ENCODE peak calls at places on chromosomes 3 and 15, in five cellular contexts. One of them, this sample, is unnamed.

GRCh38 chr3:53753518-53754183 is 92.6 kb downstream of the CHDH start:
- DNase-seq in AML-193: no peak
- DNase-seq in anterior cingulate cortex: no peak
- DNase-seq in Peyer's patch: no peak
- DNase-seq in HTR-8/SVneo: no peak
- DNase-seq in this sample: no peak

GRCh38 chr15:67381416-67382045 is 126.9 kb downstream of the IQCH start:
- DNase-seq in AML-193: no peak
- DNase-seq in anterior cingulate cortex: no peak
- DNase-seq in Peyer's patch: no peak
- DNase-seq in HTR-8/SVneo: no peak
- DNase-seq in this sample: no peak

GRCh38 chr15:77998592-77998991 is 78.9 kb downstream of the TBC1D2B start:
- DNase-seq in AML-193: no peak
- DNase-seq in anterior cingulate cortex: no peak
- DNase-seq in Peyer's patch: no peak
- DNase-seq in HTR-8/SVneo: no peak
- DNase-seq in this sample: peak; percentile 10

GRCh38 chr3:71568217-71568616 is 15.3 kb downstream of the FOXP1 start:
- DNase-seq in AML-193: no peak
- DNase-seq in anterior cingulate cortex: no peak
- DNase-seq in Peyer's patch: no peak
- DNase-seq in HTR-8/SVneo: no peak
- DNase-seq in this sample: no peak

GRCh38 chr15:61200626-61201025 is 28.5 kb downstream of the RORA start:
- DNase-seq in AML-193: no peak
- DNase-seq in anterior cingulate cortex: no peak
- DNase-seq in Peyer's patch: no peak
- DNase-seq in HTR-8/SVneo: no peak
- DNase-seq in this sample: no peak

GRCh38 chr15:28130651-28131050 is 31.5 kb upstream of the OCA2 start:
- DNase-seq in AML-193: no peak
- DNase-seq in anterior cingulate cortex: no peak
- DNase-seq in Peyer's patch: no peak
- DNase-seq in HTR-8/SVneo: no peak
- DNase-seq in this sample: no peak

GRCh38 chr3:21237638-21238037 is 513.4 kb downstream of the ZNF385D start:
- DNase-seq in AML-193: no peak
- DNase-seq in anterior cingulate cortex: no peak
- DNase-seq in Peyer's patch: no peak
- DNase-seq in HTR-8/SVneo: no peak
- DNase-seq in this sample: no peak

GRCh38 chr3:128278761-128279593 is 125.7 kb downstream of the EEFSEC start:
- DNase-seq in AML-193: no peak
- DNase-seq in anterior cingulate cortex: no peak
- DNase-seq in Peyer's patch: no peak
- DNase-seq in HTR-8/SVneo: no peak
- DNase-seq in this sample: no peak

GRCh38 chr3:45957606-45958005 is 14.3 kb downstream of the CXCR6 start:
- DNase-seq in AML-193: no peak
- DNase-seq in anterior cingulate cortex: peak; percentile 16
- DNase-seq in Peyer's patch: no peak
- DNase-seq in HTR-8/SVneo: no peak
- DNase-seq in this sample: no peak

GRCh38 chr3:100124116-100124767 is 9.9 kb upstream of the FILIP1L start:
- DNase-seq in AML-193: no peak
- DNase-seq in anterior cingulate cortex: no peak
- DNase-seq in Peyer's patch: no peak
- DNase-seq in HTR-8/SVneo: no peak
- DNase-seq in this sample: no peak

GRCh38 chr3:183503738-183504137 is 51.8 kb downstream of the KLHL6 start:
- DNase-seq in AML-193: no peak
- DNase-seq in anterior cingulate cortex: no peak
- DNase-seq in Peyer's patch: peak; percentile 9
- DNase-seq in HTR-8/SVneo: no peak
- DNase-seq in this sample: no peak

GRCh38 chr3:184117649-184118048 is 17.5 kb upstream of the EIF2B5 start:
- DNase-seq in AML-193: no peak
- DNase-seq in anterior cingulate cortex: no peak
- DNase-seq in Peyer's patch: no peak
- DNase-seq in HTR-8/SVneo: no peak
- DNase-seq in this sample: no peak

GRCh38 chr15:68542771-68543544 is 35.8 kb upstream of the CORO2B start:
- DNase-seq in AML-193: no peak
- DNase-seq in anterior cingulate cortex: no peak
- DNase-seq in Peyer's patch: no peak
- DNase-seq in HTR-8/SVneo: peak; percentile 64
- DNase-seq in this sample: no peak

GRCh38 chr3:10941972-10942371 is 50.6 kb upstream of the SLC6A1 start:
- DNase-seq in AML-193: no peak
- DNase-seq in anterior cingulate cortex: no peak
- DNase-seq in Peyer's patch: no peak
- DNase-seq in HTR-8/SVneo: no peak
- DNase-seq in this sample: no peak

GRCh38 chr3:30686799-30687198 is 80.4 kb downstream of the TGFBR2 start:
- DNase-seq in AML-193: no peak
- DNase-seq in anterior cingulate cortex: no peak
- DNase-seq in Peyer's patch: no peak
- DNase-seq in HTR-8/SVneo: no peak
- DNase-seq in this sample: no peak

GRCh38 chr3:128573707-128574162 is 76.9 kb downstream of the RPN1 start:
- DNase-seq in AML-193: no peak
- DNase-seq in anterior cingulate cortex: no peak
- DNase-seq in Peyer's patch: no peak
- DNase-seq in HTR-8/SVneo: no peak
- DNase-seq in this sample: no peak

GRCh38 chr15:54082836-54083492 is 104.7 kb downstream of the UNC13C start:
- DNase-seq in AML-193: no peak
- DNase-seq in anterior cingulate cortex: no peak
- DNase-seq in Peyer's patch: no peak
- DNase-seq in HTR-8/SVneo: no peak
- DNase-seq in this sample: peak; percentile 27

GRCh38 chr3:182364323-182364722 is 429.0 kb upstream of the ATP11B start:
- DNase-seq in AML-193: no peak
- DNase-seq in anterior cingulate cortex: peak; percentile 46
- DNase-seq in Peyer's patch: no peak
- DNase-seq in HTR-8/SVneo: no peak
- DNase-seq in this sample: no peak

GRCh38 chr3:71087109-71088018 is 496.2 kb downstream of the FOXP1 start:
- DNase-seq in AML-193: no peak
- DNase-seq in anterior cingulate cortex: no peak
- DNase-seq in Peyer's patch: peak; percentile 56
- DNase-seq in HTR-8/SVneo: no peak
- DNase-seq in this sample: peak; percentile 63

GRCh38 chr3:72461787-72462186 is 386.5 kb downstream of the SHQ1 start:
- DNase-seq in AML-193: no peak
- DNase-seq in anterior cingulate cortex: no peak
- DNase-seq in Peyer's patch: no peak
- DNase-seq in HTR-8/SVneo: no peak
- DNase-seq in this sample: no peak

GRCh38 chr3:113242091-113242581 is 30.8 kb downstream of the BOC start:
- DNase-seq in AML-193: no peak
- DNase-seq in anterior cingulate cortex: no peak
- DNase-seq in Peyer's patch: no peak
- DNase-seq in HTR-8/SVneo: no peak
- DNase-seq in this sample: no peak

GRCh38 chr3:83513011-83513410 is 1445.8 kb upstream of the CADM2 start:
- DNase-seq in AML-193: no peak
- DNase-seq in anterior cingulate cortex: no peak
- DNase-seq in Peyer's patch: no peak
- DNase-seq in HTR-8/SVneo: no peak
- DNase-seq in this sample: no peak

GRCh38 chr3:43013743-43014155 is 34.6 kb downstream of the GASK1A start:
- DNase-seq in AML-193: no peak
- DNase-seq in anterior cingulate cortex: no peak
- DNase-seq in Peyer's patch: no peak
- DNase-seq in HTR-8/SVneo: no peak
- DNase-seq in this sample: no peak

GRCh38 chr15:65980824-65981456 is 111.6 kb downstream of the RAB11A start:
- DNase-seq in AML-193: peak; percentile 32
- DNase-seq in anterior cingulate cortex: no peak
- DNase-seq in Peyer's patch: peak; percentile 82
- DNase-seq in HTR-8/SVneo: peak; percentile 80
- DNase-seq in this sample: peak; percentile 68

GRCh38 chr3:140323561-140323960 is 354.3 kb upstream of the TRIM42 start:
- DNase-seq in AML-193: no peak
- DNase-seq in anterior cingulate cortex: no peak
- DNase-seq in Peyer's patch: no peak
- DNase-seq in HTR-8/SVneo: no peak
- DNase-seq in this sample: no peak

GRCh38 chr3:100155105-100155504 is 40.8 kb upstream of the FILIP1L start:
- DNase-seq in AML-193: peak; percentile 26
- DNase-seq in anterior cingulate cortex: no peak
- DNase-seq in Peyer's patch: no peak
- DNase-seq in HTR-8/SVneo: no peak
- DNase-seq in this sample: no peak

GRCh38 chr15:74616020-74616939 is 644 bp downstream of the CLK3 start:
- DNase-seq in AML-193: peak; percentile 45
- DNase-seq in anterior cingulate cortex: no peak
- DNase-seq in Peyer's patch: peak; percentile 84
- DNase-seq in HTR-8/SVneo: no peak
- DNase-seq in this sample: peak; percentile 60

This sample was measured in GM13976.